ENCODE peak calls at places on chromosomes 6 and 20, in ten cellular contexts. G is tibial artery; S is A549; J is esophagus squamous epithelium; P is CD8-positive, alpha-beta T cell; L is right lobe of liver; X is breast epithelium; F is pancreas; H is DND-41; O is stomach. V is an unnamed sample. For H3K4me1, the result is how much of the 10 kb centered on the place peaks cover.

GRCh38 chr20:57095426-57095825 is 171.0 kb downstream of the BMP7 start:
- DNase-seq in G (no peak), S (no peak), J (no peak), P (no peak), L (no peak), X (no peak), F (no peak), H (no peak), O (no peak), V (no peak)

GRCh38 chr6:128731249-128732165 is 151.4 kb upstream of the LAMA2 start:
- DNase-seq in G (no peak), S (peak), J (no peak), P (no peak), L (no peak), X (no peak), F (no peak), H (no peak), O (no peak), V (no peak)

GRCh38 chr6:45036101-45036500 is 292.0 kb upstream of the RUNX2 start:
- DNase-seq in G (no peak), S (no peak), J (no peak), P (no peak), L (no peak), X (no peak), F (no peak), H (no peak), O (no peak), V (no peak)

GRCh38 chr6:34947561-34947960 is 58.5 kb downstream of the ANKS1A start:
- DNase-seq in G (no peak), S (no peak), J (no peak), P (no peak), L (no peak), X (no peak), F (no peak), H (no peak), O (no peak), V (no peak)

GRCh38 chr6:140537834-140538680 is 1163.6 kb upstream of the CITED2 start:
- DNase-seq in G (peak), S (peak), J (no peak), P (no peak), L (no peak), X (no peak), F (no peak), H (no peak), O (no peak), V (no peak)

GRCh38 chr6:16130932-16131387 is 2.1 kb downstream of the MYLIP start:
- DNase-seq in G (peak), S (peak), J (no peak), P (peak), L (no peak), X (no peak), F (peak), H (no peak), O (peak), V (peak)

GRCh38 chr6:5695260-5696245 is 311.2 kb downstream of the NRN1 start:
- DNase-seq in G (peak), S (no peak), J (no peak), P (no peak), L (no peak), X (no peak), F (no peak), H (no peak), O (no peak), V (no peak)

GRCh38 chr20:61502433-61502832 is 250.4 kb downstream of the CDH4 start:
- DNase-seq in G (no peak), S (no peak), J (no peak), P (no peak), L (no peak), X (no peak), F (no peak), H (no peak), O (no peak), V (no peak)

GRCh38 chr6:3280866-3281465 is 22.2 kb downstream of the PSMG4 start:
- DNase-seq in G (peak), S (no peak), J (no peak), P (no peak), L (peak), X (peak), F (no peak), H (no peak), O (no peak), V (no peak)

GRCh38 chr6:135853227-135853626 is 1.7 kb downstream of the PDE7B start:
- DNase-seq in G (no peak), S (peak), J (no peak), P (no peak), L (no peak), X (no peak), F (no peak), H (no peak), O (no peak), V (no peak)

GRCh38 chr6:38799529-38800184 is 84.5 kb downstream of the DNAH8 start:
- DNase-seq in G (no peak), S (no peak), J (no peak), P (no peak), L (no peak), X (no peak), F (no peak), H (no peak), O (no peak), V (no peak)

GRCh38 chr20:51586005-51586440 is 43.5 kb upstream of the NFATC2 start:
- DNase-seq in G (no peak), S (peak), J (no peak), P (no peak), L (no peak), X (no peak), F (no peak), H (no peak), O (no peak), V (no peak)

GRCh38 chr6:139983555-139984276 is 609.3 kb upstream of the CITED2 start:
- DNase-seq in G (no peak), S (no peak), J (no peak), P (no peak), L (no peak), X (no peak), F (no peak), H (no peak), O (no peak), V (no peak)

GRCh38 chr6:11804706-11805105 is 26.1 kb upstream of the ADTRP start:
- DNase-seq in G (no peak), S (no peak), J (no peak), P (no peak), L (no peak), X (no peak), F (no peak), H (no peak), O (no peak), V (no peak)

GRCh38 chr6:36514554-36515456 is 32.5 kb downstream of the STK38 start:
- DNase-seq in G (no peak), S (no peak), J (no peak), P (no peak), L (peak), X (no peak), F (no peak), H (no peak), O (no peak), V (no peak)

GRCh38 chr20:1841554-1842140 is 53.6 kb upstream of the SIRPA start:
- DNase-seq in G (peak), S (no peak), J (no peak), P (no peak), L (no peak), X (no peak), F (no peak), H (no peak), O (no peak), V (no peak)

GRCh38 chr6:45118684-45119230 is 209.4 kb upstream of the RUNX2 start:
- DNase-seq in G (no peak), S (no peak), J (no peak), P (no peak), L (no peak), X (no peak), F (no peak), H (no peak), O (no peak), V (no peak)

GRCh38 chr6:33104893-33105292 is 29.1 kb downstream of the HLA-DPB1 start:
- DNase-seq in G (no peak), S (no peak), J (no peak), P (no peak), L (no peak), X (no peak), F (no peak), H (no peak), O (no peak), V (no peak)

GRCh38 chr20:49594143-49594928 is 26.4 kb upstream of the PTGIS start:
- DNase-seq in G (peak), S (no peak), J (no peak), P (peak), L (no peak), X (no peak), F (no peak), H (peak), O (peak), V (no peak)

GRCh38 chr6:33445020-33445676 is 9.2 kb upstream of the ZBTB9 start:
- DNase-seq in G (no peak), S (no peak), J (no peak), P (no peak), L (no peak), X (no peak), F (no peak), H (no peak), O (no peak), V (no peak)

GRCh38 chr6:17218023-17218748 is 63.0 kb upstream of the RBM24 start:
- DNase-seq in G (no peak), S (no peak), J (no peak), P (no peak), L (no peak), X (no peak), F (no peak), H (no peak), O (no peak), V (no peak)

GRCh38 chr20:61886721-61887658 is 178.7 kb downstream of the TAF4 start:
- DNase-seq in G (no peak), S (peak), J (no peak), P (peak), L (no peak), X (no peak), F (no peak), H (peak), O (no peak), V (no peak)

GRCh38 chr6:17281497-17282481 is 628 bp downstream of the RBM24 start:
- DNase-seq in G (no peak), S (no peak), J (no peak), P (no peak), L (peak), X (no peak), F (no peak), H (no peak), O (no peak), V (no peak)

GRCh38 chr6:116450769-116451740 is 10.1 kb upstream of the CALHM6 start:
- DNase-seq in G (no peak), S (no peak), J (no peak), P (no peak), L (no peak), X (no peak), F (peak), H (no peak), O (peak), V (no peak)

GRCh38 chr6:90131614-90132423 is 164.8 kb downstream of the BACH2 start:
- DNase-seq in G (no peak), S (no peak), J (no peak), P (no peak), L (no peak), X (no peak), F (no peak), H (no peak), O (no peak), V (no peak)

GRCh38 chr6:50007821-50008220 is 14.0 kb downstream of the DEFB110 start:
- DNase-seq in G (no peak), S (no peak), J (no peak), P (no peak), L (no peak), X (no peak), F (no peak), H (no peak), O (no peak), V (no peak)

DNA sequence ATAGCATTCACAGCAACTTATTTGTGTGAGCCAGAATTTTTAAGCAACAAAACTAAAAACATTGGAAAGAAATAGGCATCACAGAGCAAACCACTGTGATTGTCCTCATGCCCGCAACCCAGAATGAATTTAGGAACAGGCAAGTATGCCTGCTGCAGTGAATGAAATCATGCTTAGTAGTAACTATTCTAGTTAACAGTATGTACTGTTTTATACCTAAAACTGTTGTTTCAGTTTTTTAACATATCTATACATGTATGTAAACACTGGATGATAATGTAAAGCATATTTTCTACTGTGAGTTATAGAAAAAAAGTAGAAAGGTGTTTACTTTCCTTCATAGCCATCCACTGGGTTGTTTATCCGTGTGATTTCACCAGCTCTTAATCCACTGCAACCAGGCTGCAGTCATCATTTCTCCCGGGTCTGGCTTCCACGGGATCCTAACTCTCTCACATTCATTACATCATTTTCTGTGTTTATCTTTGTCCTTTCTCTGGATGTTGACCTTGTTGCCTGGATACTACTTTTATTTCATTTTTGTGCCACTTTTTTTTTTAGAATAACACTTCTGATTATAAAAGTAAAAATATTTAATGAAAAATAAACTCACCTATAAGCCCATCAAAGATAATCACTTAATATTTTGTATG is 3.6 kb upstream of the ARFGEF3 start:
- DNase-seq in G (no peak), S (no peak), J (no peak), P (no peak), L (no peak), X (no peak), F (no peak), H (no peak), O (no peak), V (no peak)
- H3K4me3 ChIP-seq in G (no peak), S (no peak), J (no peak), P (no peak), L (no peak), X (no peak), F (no peak), H (no peak), O (no peak), V (no peak)

DNA sequence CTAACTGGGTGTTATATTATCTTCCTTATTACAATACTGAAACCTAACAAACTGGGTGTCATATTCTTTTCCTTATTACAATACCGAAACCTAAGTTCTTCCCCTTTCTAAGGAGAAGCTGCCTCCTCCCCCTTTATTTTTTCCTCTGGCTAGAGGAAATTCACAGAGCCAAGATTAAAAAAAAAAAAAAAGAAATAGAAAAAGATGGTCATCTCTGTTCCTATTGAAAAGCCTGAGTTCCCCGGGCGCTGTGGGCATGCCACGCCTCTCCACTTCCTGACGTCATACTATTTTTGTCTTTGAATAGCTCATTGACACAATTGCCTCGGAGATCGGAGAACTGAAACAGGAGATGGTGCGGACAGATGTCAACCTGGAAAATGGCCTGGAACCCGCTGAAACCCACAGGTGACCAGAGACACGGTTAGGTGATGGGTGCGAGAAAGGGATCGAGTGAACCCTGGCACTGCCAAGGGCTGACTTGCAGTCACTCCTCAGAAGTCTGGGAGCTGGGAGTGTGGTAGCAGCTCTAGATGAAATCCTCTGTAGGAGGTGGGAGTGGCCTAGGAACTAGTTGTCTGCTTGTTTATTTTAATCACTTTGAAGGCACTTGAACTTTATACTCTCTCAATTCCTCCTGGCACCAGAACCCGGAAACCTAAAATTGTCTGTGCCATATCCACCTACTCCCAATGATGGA is 82.2 kb upstream of the NAA20 start:
- DNase-seq in G (peak), S (peak), J (no peak), P (no peak), L (no peak), X (peak), F (peak), H (no peak), O (peak), V (peak)
- H3K4me1 ChIP-seq in G (under half), S (under half), J (under half), P (under half), L (under half), X (under half), F (under half), H (under half), O (under half), V (under half)

GRCh38 chr6:46979206-46979605 is 57.5 kb upstream of the ADGRF5 start:
- DNase-seq in G (no peak), S (no peak), J (no peak), P (no peak), L (no peak), X (no peak), F (no peak), H (no peak), O (no peak), V (no peak)

GRCh38 chr6:46985943-46986342 is 56.2 kb downstream of the ADGRF1 start:
- DNase-seq in G (no peak), S (no peak), J (no peak), P (no peak), L (no peak), X (no peak), F (no peak), H (no peak), O (no peak), V (no peak)

GRCh38 chr6:46983007-46983411 is 59.1 kb downstream of the ADGRF1 start:
- DNase-seq in G (no peak), S (peak), J (no peak), P (no peak), L (no peak), X (no peak), F (no peak), H (no peak), O (no peak), V (no peak)
- TF ChIP-seq CTCF in G (no peak), S (no peak), J (no peak), P (no peak), L (no peak), X (no peak), F (no peak), H (no peak), O (no peak), V (no peak)

DNA sequence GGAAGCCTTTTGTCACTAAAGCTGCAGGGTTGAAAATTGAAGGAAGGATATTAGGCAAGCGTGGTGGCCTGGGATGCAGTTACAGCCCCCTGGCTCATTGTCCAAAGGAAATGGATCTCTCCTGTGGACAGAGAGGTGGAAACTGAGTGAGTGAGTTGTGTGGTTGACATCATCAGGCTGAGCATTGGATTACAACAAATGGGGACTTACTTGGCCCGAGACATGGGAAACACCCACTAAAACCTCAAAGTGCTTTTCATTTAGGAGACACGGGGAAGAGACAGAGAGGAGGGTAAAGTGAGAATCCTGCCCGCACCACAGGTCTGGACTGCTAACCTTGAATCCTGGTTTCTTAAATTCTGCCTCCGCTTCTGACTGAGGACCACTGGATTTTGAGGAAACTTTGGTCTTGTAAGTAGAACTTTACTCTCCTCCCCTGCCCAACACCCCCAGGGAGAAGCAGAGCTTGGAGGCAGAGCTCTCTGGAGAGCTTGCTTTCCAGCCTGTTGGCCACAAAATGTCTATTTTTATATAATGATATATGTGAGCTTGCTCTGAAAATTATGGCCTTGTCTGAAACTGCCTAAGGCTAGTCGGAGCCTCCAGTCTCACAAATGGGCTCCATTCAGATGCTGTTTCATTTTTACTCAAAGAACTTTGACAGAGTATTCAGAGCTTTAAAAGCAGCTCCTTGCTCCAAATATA is at the start of gene PKIG:
- DNase-seq in G (peak), S (no peak), J (no peak), P (no peak), L (no peak), X (no peak), F (no peak), H (no peak), O (no peak), V (no peak)
- H3K4me3 ChIP-seq in G (peak), S (no peak), J (peak), P (no peak), L (peak), X (peak), F (peak), H (no peak), O (peak), V (peak)

GRCh38 chr20:48454721-48455490 is 372.9 kb downstream of the PREX1 start:
- DNase-seq in G (no peak), S (no peak), J (no peak), P (no peak), L (no peak), X (peak), F (no peak), H (no peak), O (no peak), V (no peak)

GRCh38 chr20:48447456-48447855 is 380.3 kb downstream of the PREX1 start:
- DNase-seq in G (no peak), S (no peak), J (no peak), P (no peak), L (no peak), X (no peak), F (no peak), H (no peak), O (no peak), V (no peak)

GRCh38 chr20:48453477-48454093 is 374.2 kb downstream of the PREX1 start:
- DNase-seq in G (no peak), S (no peak), J (no peak), P (no peak), L (no peak), X (no peak), F (no peak), H (no peak), O (no peak), V (no peak)

GRCh38 chr20:48448601-48449384 is 379.0 kb downstream of the PREX1 start:
- DNase-seq in G (no peak), S (no peak), J (no peak), P (no peak), L (no peak), X (no peak), F (no peak), H (no peak), O (no peak), V (no peak)

GRCh38 chr20:48451401-48451800 is 376.4 kb downstream of the PREX1 start:
- DNase-seq in G (no peak), S (no peak), J (no peak), P (no peak), L (no peak), X (no peak), F (no peak), H (no peak), O (no peak), V (no peak)
- H3K4me1 ChIP-seq in G (under half), S (under half), J (under half), P (under half), L (under half), X (under half), F (under half), H (under half), O (under half), V (under half)

DNA sequence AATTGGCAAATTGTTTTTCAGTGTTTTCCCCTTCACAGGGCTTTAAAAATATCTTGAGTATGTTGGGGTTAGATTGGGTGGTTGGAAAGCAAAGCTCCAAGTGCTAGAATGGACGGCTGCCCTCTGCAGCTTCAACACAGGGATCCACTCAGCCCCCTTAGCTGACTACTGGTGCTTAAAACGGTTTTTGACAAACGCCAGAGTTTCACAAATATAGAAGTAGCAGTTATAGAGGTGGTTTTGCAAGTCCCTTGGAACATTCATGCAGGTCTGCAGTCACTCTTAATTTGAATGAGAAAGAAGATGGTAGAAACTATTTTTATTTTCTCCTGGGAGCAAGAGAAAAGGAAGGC is 175.9 kb downstream of the ARID1B start:
- DNase-seq in G (no peak), S (no peak), J (no peak), P (no peak), L (no peak), X (no peak), F (no peak), H (no peak), O (no peak), V (no peak)
- TF ChIP-seq CTCF in G (no peak), S (no peak), J (no peak), P (no peak), L (no peak), X (no peak), F (no peak), H (no peak), O (no peak), V (no peak)